ENCODE peak calls at places on chromosomes 4 and X, in nine cellular contexts. B, W, D, E, U, J, V, G and P are unnamed samples.

GRCh38 chr4:140930556-140930955 is 174.4 kb upstream of the TBC1D9 start:
- DNase-seq in D (no peak), U (no peak), J (no peak), W (no peak), V (no peak), B (no peak), G (no peak), E (no peak), P (no peak)

GRCh38 chr4:126533176-126533575 is 1099.6 kb upstream of the INTU start:
- DNase-seq in G (no peak), U (no peak), W (no peak), J (no peak), V (peak; percentile 2), E (no peak), B (no peak), D (no peak), P (no peak)

GRCh38 chrX:13110427-13111324 is 66.3 kb upstream of the FAM9C start:
- DNase-seq in W (peak; percentile 45), B (no peak), D (peak; percentile 97), U (peak; percentile 25), J (no peak), G (peak; percentile 45), E (peak; percentile 38), V (peak; percentile 85), P (no peak)

GRCh38 chr4:107292979-107293378 is 256.9 kb upstream of the DKK2 start:
- DNase-seq in B (no peak), U (no peak), J (no peak), W (no peak), V (no peak), D (peak; percentile 71), E (no peak), G (no peak), P (no peak)

GRCh38 chr4:121016630-121017029 is 55.7 kb downstream of the NDNF start:
- DNase-seq in G (no peak), B (no peak), J (no peak), D (no peak), U (no peak), W (no peak), V (no peak), E (no peak), P (no peak)

GRCh38 chrX:118536204-118536603 is 40.6 kb downstream of the DOCK11 start:
- DNase-seq in J (no peak), G (no peak), U (no peak), D (no peak), B (no peak), E (no peak), W (no peak), V (no peak), P (no peak)

GRCh38 chr4:117831060-117831683 is 203.1 kb upstream of the NDST3 start:
- DNase-seq in E (no peak), B (no peak), V (no peak), G (no peak), D (no peak), W (no peak), J (no peak), U (no peak), P (no peak)

GRCh38 chr4:40848251-40848650 is 98.5 kb downstream of the NSUN7 start:
- DNase-seq in D (no peak), U (no peak), J (no peak), G (no peak), V (no peak), W (no peak), B (no peak), E (no peak), P (no peak)

GRCh38 chr4:3433138-3433869 is 8.5 kb upstream of the HGFAC start:
- DNase-seq in E (no peak), U (no peak), D (no peak), B (no peak), W (no peak), G (no peak), J (no peak), V (no peak), P (no peak)

GRCh38 chr4:128604204-128604603 is 205.3 kb upstream of the JADE1 start:
- DNase-seq in J (no peak), G (no peak), B (no peak), U (no peak), D (no peak), E (no peak), V (no peak), W (no peak), P (no peak)
- H3K4me1 ChIP-seq in J (no peaks in the 10 kb centered on the region), G (peaks cover 36% of the 10 kb centered on the region), B (no peaks in the 10 kb centered on the region), U (peaks cover 41% of the 10 kb centered on the region), D (peaks cover 36% of the 10 kb centered on the region), E (peaks cover 19% of the 10 kb centered on the region), V (peaks cover 36% of the 10 kb centered on the region), W (no peaks in the 10 kb centered on the region), P (no peaks in the 10 kb centered on the region)

GRCh38 chrX:74246524-74246923 is 57.5 kb upstream of the ZCCHC13 start:
- DNase-seq in D (peak; percentile 34), U (no peak), E (no peak), W (no peak), B (no peak), V (peak; percentile 62), J (no peak), G (no peak), P (no peak)

GRCh38 chrX:74251006-74251930 is 52.7 kb upstream of the ZCCHC13 start:
- DNase-seq in E (no peak), W (no peak), D (peak; percentile 50), B (no peak), U (no peak), J (no peak), G (no peak), V (peak; percentile 41), P (no peak)

GRCh38 chrX:74248889-74249288 is 55.1 kb upstream of the ZCCHC13 start:
- DNase-seq in E (peak; percentile 16), D (no peak), W (no peak), V (peak; percentile 24), J (no peak), G (peak; percentile 20), U (no peak), B (peak; percentile 27), P (no peak)

GRCh38 chrX:74250574-74250973 is 53.4 kb upstream of the ZCCHC13 start:
- DNase-seq in E (no peak), D (no peak), V (no peak), U (no peak), B (no peak), W (no peak), J (no peak), G (no peak), P (no peak)

DNA sequence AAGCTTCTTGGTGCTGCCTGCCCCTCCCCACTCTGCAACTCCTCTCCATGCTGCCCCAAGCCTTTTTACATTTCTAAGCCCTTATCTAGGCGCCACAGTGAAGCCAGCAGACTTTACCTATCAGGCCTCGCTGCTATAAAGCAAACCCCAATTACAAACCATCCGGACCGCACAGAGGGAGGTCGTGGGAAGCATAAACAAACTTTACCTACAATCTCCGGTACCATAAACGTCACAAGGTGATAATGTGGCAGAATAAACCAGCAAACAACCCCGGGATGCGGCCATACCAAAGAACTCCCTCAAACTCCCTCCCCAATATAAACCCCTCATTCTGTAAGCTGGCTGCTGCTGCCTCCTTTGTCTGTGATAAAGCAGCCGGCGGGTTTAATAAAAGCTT is 54.0 kb upstream of the ZCCHC13 start:
- DNase-seq in J (no peak), U (no peak), V (no peak), B (peak; percentile 55), E (no peak), G (no peak), D (no peak), W (no peak), P (no peak)
- H3K4me1 ChIP-seq in J (no peaks in the 10 kb centered on the region), U (no peaks in the 10 kb centered on the region), V (peaks cover 37% of the 10 kb centered on the region), B (peaks cover 20% of the 10 kb centered on the region), E (no peaks in the 10 kb centered on the region), G (peaks cover 37% of the 10 kb centered on the region), D (peaks cover 22% of the 10 kb centered on the region), W (peaks cover 3% of the 10 kb centered on the region), P (peaks cover 9% of the 10 kb centered on the region)

GRCh38 chrX:129782706-129783105 is 3.0 kb downstream of the SASH3 start:
- DNase-seq in U (no peak), D (no peak), B (no peak), W (no peak), E (no peak), G (no peak), V (no peak), J (no peak), P (no peak)
- H3K4me1 ChIP-seq in U (no peaks in the 10 kb centered on the region), D (no peaks in the 10 kb centered on the region), B (no peaks in the 10 kb centered on the region), W (no peaks in the 10 kb centered on the region), E (no peaks in the 10 kb centered on the region), G (no peaks in the 10 kb centered on the region), V (no peaks in the 10 kb centered on the region), J (peaks cover 62% of the 10 kb centered on the region), P (no peaks in the 10 kb centered on the region)

GRCh38 chr4:64195582-64195981 is 213.7 kb downstream of the TECRL start:
- DNase-seq in V (no peak), U (no peak), E (no peak), D (no peak), B (no peak), J (no peak), W (no peak), G (no peak), P (no peak)

GRCh38 chr4:64192731-64193412 is 216.4 kb downstream of the TECRL start:
- DNase-seq in D (no peak), W (no peak), B (peak; percentile 36), E (no peak), G (no peak), U (no peak), J (no peak), V (no peak), P (no peak)
- H3K4me1 ChIP-seq in D (no peaks in the 10 kb centered on the region), W (peaks cover 4% of the 10 kb centered on the region), B (peaks cover 44% of the 10 kb centered on the region), E (no peaks in the 10 kb centered on the region), G (no peaks in the 10 kb centered on the region), U (no peaks in the 10 kb centered on the region), J (no peaks in the 10 kb centered on the region), V (no peaks in the 10 kb centered on the region), P (no peaks in the 10 kb centered on the region)

GRCh38 chrX:154017766-154018517 is 1.8 kb downstream of the IRAK1 start:
- DNase-seq in U (no peak), E (no peak), B (no peak), D (no peak), V (no peak), W (no peak), G (no peak), J (no peak), P (no peak)
- H3K4me1 ChIP-seq in U (peaks cover 6% of the 10 kb centered on the region), E (no peaks in the 10 kb centered on the region), B (peaks cover 15% of the 10 kb centered on the region), D (peaks cover 26% of the 10 kb centered on the region), V (peaks cover 20% of the 10 kb centered on the region), W (peaks cover 8% of the 10 kb centered on the region), G (peaks cover 36% of the 10 kb centered on the region), J (peaks cover 27% of the 10 kb centered on the region), P (no peaks in the 10 kb centered on the region)

GRCh38 chr4:88285235-88285505 is 809 bp upstream of the PPM1K start:
- DNase-seq in B (no peak), J (no peak), E (no peak), U (no peak), V (no peak), G (no peak), D (no peak), W (no peak), P (no peak)
- H3K4me1 ChIP-seq in B (peaks cover 23% of the 10 kb centered on the region), J (peaks cover 34% of the 10 kb centered on the region), E (peaks cover 3% of the 10 kb centered on the region), U (peaks cover 40% of the 10 kb centered on the region), V (peaks cover 10% of the 10 kb centered on the region), G (peaks cover 55% of the 10 kb centered on the region), D (peaks cover 8% of the 10 kb centered on the region), W (peaks cover 3% of the 10 kb centered on the region), P (no peaks in the 10 kb centered on the region)